ENCODE peak calls at places on chromosome 17, in four cellular contexts. J, U, E and R are unnamed samples.

GRCh38 chr17:58215685-58216084 is 3.4 kb downstream of the MKS1 start:
- DNase-seq in J (no peak), U (no peak), E (no peak), R (no peak)

GRCh38 chr17:43720311-43721060 is 38.1 kb downstream of the SOST start:
- DNase-seq in J (peak), U (peak), E (peak), R (peak)

GRCh38 chr17:50871369-50871768 is 5.2 kb upstream of the TOB1 start:
- DNase-seq in J (no peak), U (no peak), E (peak), R (no peak)

GRCh38 chr17:50423553-50424159 is 2.4 kb upstream of the ACSF2 start:
- DNase-seq in J (no peak), U (no peak), E (no peak), R (no peak)

GRCh38 chr17:44119062-44119461 is 4.4 kb downstream of the HDAC5 start:
- DNase-seq in J (no peak), U (no peak), E (no peak), R (no peak)

GRCh38 chr17:6704472-6705052 is 8.6 kb downstream of the SLC13A5 start:
- DNase-seq in J (no peak), U (no peak), E (no peak), R (no peak)

GRCh38 chr17:48068491-48068961 is 20.4 kb downstream of the NFE2L1 start:
- DNase-seq in J (no peak), U (no peak), E (no peak), R (no peak)

GRCh38 chr17:67718325-67718941 is 697 bp downstream of the NOL11 start:
- DNase-seq in J (no peak), U (no peak), E (peak), R (no peak)

GRCh38 chr17:39665642-39666221 is 583 bp downstream of the TCAP start:
- DNase-seq in J (no peak), U (peak), E (no peak), R (peak)

GRCh38 chr17:79071161-79071560 is 3.5 kb upstream of the ENGASE start:
- DNase-seq in J (no peak), U (no peak), E (no peak), R (no peak)

GRCh38 chr17:49223517-49224197 is 6.9 kb downstream of the PHOSPHO1 start:
- DNase-seq in J (peak), U (peak), E (peak), R (no peak)

GRCh38 chr17:40460585-40460975 is 17.3 kb downstream of the IGFBP4 start:
- DNase-seq in J (no peak), U (no peak), E (no peak), R (no peak)

GRCh38 chr17:57090560-57091185 is 5.6 kb downstream of the AKAP1 start:
- DNase-seq in J (no peak), U (no peak), E (no peak), R (no peak)

GRCh38 chr17:12789075-12789975 is at the start of gene ARHGAP44:
- DNase-seq in J (peak), U (peak), E (no peak), R (peak)

GRCh38 chr17:34703533-34703932 is 124.2 kb downstream of the TMEM132E start:
- DNase-seq in J (no peak), U (peak), E (no peak), R (no peak)

GRCh38 chr17:78573955-78574354 is 3.2 kb downstream of the DNAH17 start:
- DNase-seq in J (no peak), U (no peak), E (no peak), R (no peak)

GRCh38 chr17:29138991-29139682 is 41.1 kb downstream of the MYO18A start:
- DNase-seq in J (no peak), U (peak), E (no peak), R (peak)

GRCh38 chr17:31724026-31724425 is 135.0 kb downstream of the COPRS start:
- DNase-seq in J (no peak), U (no peak), E (no peak), R (no peak)

GRCh38 chr17:27570578-27570914 is 60.4 kb upstream of the LGALS9 start:
- DNase-seq in J (no peak), U (no peak), E (no peak), R (no peak)

GRCh38 chr17:49834118-49834743 is 13.6 kb downstream of the TAC4 start:
- DNase-seq in J (no peak), U (no peak), E (no peak), R (no peak)

GRCh38 chr17:50689251-50689650 is 18.5 kb downstream of the ANKRD40 start:
- DNase-seq in J (no peak), U (no peak), E (no peak), R (no peak)

GRCh38 chr17:47905221-47905733 is 9.2 kb downstream of the SP2 start:
- DNase-seq in J (peak), U (peak), E (no peak), R (no peak)